ENCODE peak calls at places on chromosome 1, in five cellular contexts. One of them, this sample, is unnamed.

GRCh38 chr1:227788279-227789041 is 27.0 kb upstream of the PRSS38 start:
- DNase-seq in OCI-LY7: peak; percentile 62
- DNase-seq in tibial nerve: peak; percentile 13
- DNase-seq in SJSA1: peak; percentile 67
- DNase-seq in aorta: peak; percentile 84
- DNase-seq in this sample: no peak

GRCh38 chr1:43067856-43068751 is 104.0 kb downstream of the EBNA1BP2 start:
- DNase-seq in OCI-LY7: no peak
- DNase-seq in SJSA1: no peak
- DNase-seq in aorta: no peak
- DNase-seq in tibial nerve: no peak
- DNase-seq in this sample: no peak

GRCh38 chr1:2098839-2099785 is 48.9 kb downstream of the PRKCZ start:
- DNase-seq in aorta: peak; percentile 24
- DNase-seq in OCI-LY7: no peak
- DNase-seq in SJSA1: no peak
- DNase-seq in tibial nerve: no peak
- DNase-seq in this sample: no peak

GRCh38 chr1:1020000-1020404 is at the start of gene AGRN:
- DNase-seq in OCI-LY7: no peak
- DNase-seq in tibial nerve: no peak
- DNase-seq in aorta: no peak
- DNase-seq in SJSA1: no peak
- DNase-seq in this sample: peak; percentile 48

GRCh38 chr1:230498704-230499103 is 72.6 kb upstream of the PGBD5 start:
- DNase-seq in aorta: no peak
- DNase-seq in SJSA1: no peak
- DNase-seq in tibial nerve: no peak
- DNase-seq in OCI-LY7: no peak
- DNase-seq in this sample: no peak

GRCh38 chr1:180805316-180805715 is 107.4 kb upstream of the KIAA1614 start:
- DNase-seq in OCI-LY7: no peak
- DNase-seq in tibial nerve: no peak
- DNase-seq in aorta: no peak
- DNase-seq in SJSA1: no peak
- DNase-seq in this sample: no peak

GRCh38 chr1:207748737-207749528 is 2.9 kb upstream of the CD46 start:
- DNase-seq in tibial nerve: no peak
- DNase-seq in OCI-LY7: peak; percentile 93
- DNase-seq in aorta: no peak
- DNase-seq in SJSA1: no peak
- DNase-seq in this sample: no peak

GRCh38 chr1:161989108-161989507 is 34.6 kb downstream of the OLFML2B start:
- DNase-seq in aorta: no peak
- DNase-seq in OCI-LY7: no peak
- DNase-seq in tibial nerve: no peak
- DNase-seq in SJSA1: no peak
- DNase-seq in this sample: no peak

GRCh38 chr1:94020764-94021579 is 100.0 kb downstream of the ABCA4 start:
- DNase-seq in SJSA1: peak; percentile 90
- DNase-seq in aorta: no peak
- DNase-seq in OCI-LY7: no peak
- DNase-seq in tibial nerve: no peak
- DNase-seq in this sample: peak; percentile 5

GRCh38 chr1:54854376-54855020 is 32.5 kb downstream of the DHCR24 start:
- DNase-seq in SJSA1: no peak
- DNase-seq in OCI-LY7: no peak
- DNase-seq in aorta: no peak
- DNase-seq in tibial nerve: no peak
- DNase-seq in this sample: no peak

GRCh38 chr1:100009458-100009857 is 39.7 kb downstream of the SLC35A3 start:
- DNase-seq in tibial nerve: no peak
- DNase-seq in aorta: no peak
- DNase-seq in OCI-LY7: no peak
- DNase-seq in SJSA1: no peak
- DNase-seq in this sample: no peak

GRCh38 chr1:69982992-69983391 is 222.4 kb downstream of the LRRC40 start:
- DNase-seq in aorta: no peak
- DNase-seq in OCI-LY7: no peak
- DNase-seq in tibial nerve: no peak
- DNase-seq in SJSA1: no peak
- DNase-seq in this sample: no peak

DNA sequence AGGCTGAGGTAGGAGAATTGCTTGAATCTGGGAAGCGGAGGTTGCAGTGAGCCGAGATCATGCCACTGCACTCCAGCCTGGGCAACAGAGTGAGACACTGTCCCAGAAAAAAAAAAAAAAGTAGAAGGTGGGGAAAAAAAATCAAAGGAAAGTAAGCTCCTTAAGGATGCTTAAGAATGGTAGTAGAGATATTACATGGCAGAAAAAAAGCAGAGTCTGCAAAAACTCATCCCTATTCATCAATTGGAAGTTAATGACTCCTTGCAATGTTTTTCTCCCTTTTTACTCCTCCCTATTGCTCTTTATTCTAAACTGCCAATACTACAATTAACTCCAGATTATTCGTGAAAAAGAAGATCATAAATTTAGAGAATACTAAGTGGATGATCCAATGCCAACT is 23.4 kb downstream of the ENAH start:
- DNase-seq in SJSA1: no peak
- DNase-seq in aorta: no peak
- DNase-seq in tibial nerve: no peak
- DNase-seq in OCI-LY7: no peak
- DNase-seq in this sample: no peak
- H3K4me1 ChIP-seq in SJSA1: peaks cover 30% of the 10 kb centered on the region
- H3K4me1 ChIP-seq in aorta: peaks cover 7% of the 10 kb centered on the region
- H3K4me1 ChIP-seq in tibial nerve: no peaks in the 10 kb centered on the region
- H3K4me1 ChIP-seq in OCI-LY7: no peaks in the 10 kb centered on the region
- H3K4me1 ChIP-seq in this sample: no peaks in the 10 kb centered on the region

GRCh38 chr1:155968670-155969069 is 9.7 kb downstream of the ARHGEF2 start:
- DNase-seq in tibial nerve: no peak
- DNase-seq in aorta: no peak
- DNase-seq in OCI-LY7: no peak
- DNase-seq in SJSA1: no peak
- DNase-seq in this sample: no peak

GRCh38 chr1:155964193-155964592 is 14.2 kb downstream of the ARHGEF2 start:
- DNase-seq in aorta: no peak
- DNase-seq in SJSA1: no peak
- DNase-seq in tibial nerve: no peak
- DNase-seq in OCI-LY7: no peak
- DNase-seq in this sample: no peak

GRCh38 chr1:155966750-155967149 is 11.6 kb downstream of the ARHGEF2 start:
- DNase-seq in SJSA1: no peak
- DNase-seq in OCI-LY7: no peak
- DNase-seq in tibial nerve: no peak
- DNase-seq in aorta: no peak
- DNase-seq in this sample: no peak

GRCh38 chr1:155967410-155968400 is 10.6 kb downstream of the ARHGEF2 start:
- DNase-seq in tibial nerve: no peak
- DNase-seq in aorta: no peak
- DNase-seq in OCI-LY7: no peak
- DNase-seq in SJSA1: no peak
- DNase-seq in this sample: no peak

GRCh38 chr1:155966135-155966534 is 12.2 kb downstream of the ARHGEF2 start:
- DNase-seq in SJSA1: no peak
- DNase-seq in OCI-LY7: no peak
- DNase-seq in tibial nerve: no peak
- DNase-seq in aorta: no peak
- DNase-seq in this sample: no peak
- H3K4me1 ChIP-seq in SJSA1: peaks cover 55% of the 10 kb centered on the region
- H3K4me1 ChIP-seq in OCI-LY7: peaks cover 28% of the 10 kb centered on the region
- H3K4me1 ChIP-seq in tibial nerve: peaks cover 51% of the 10 kb centered on the region
- H3K4me1 ChIP-seq in aorta: no peaks in the 10 kb centered on the region
- H3K4me1 ChIP-seq in this sample: peaks cover 57% of the 10 kb centered on the region

DNA sequence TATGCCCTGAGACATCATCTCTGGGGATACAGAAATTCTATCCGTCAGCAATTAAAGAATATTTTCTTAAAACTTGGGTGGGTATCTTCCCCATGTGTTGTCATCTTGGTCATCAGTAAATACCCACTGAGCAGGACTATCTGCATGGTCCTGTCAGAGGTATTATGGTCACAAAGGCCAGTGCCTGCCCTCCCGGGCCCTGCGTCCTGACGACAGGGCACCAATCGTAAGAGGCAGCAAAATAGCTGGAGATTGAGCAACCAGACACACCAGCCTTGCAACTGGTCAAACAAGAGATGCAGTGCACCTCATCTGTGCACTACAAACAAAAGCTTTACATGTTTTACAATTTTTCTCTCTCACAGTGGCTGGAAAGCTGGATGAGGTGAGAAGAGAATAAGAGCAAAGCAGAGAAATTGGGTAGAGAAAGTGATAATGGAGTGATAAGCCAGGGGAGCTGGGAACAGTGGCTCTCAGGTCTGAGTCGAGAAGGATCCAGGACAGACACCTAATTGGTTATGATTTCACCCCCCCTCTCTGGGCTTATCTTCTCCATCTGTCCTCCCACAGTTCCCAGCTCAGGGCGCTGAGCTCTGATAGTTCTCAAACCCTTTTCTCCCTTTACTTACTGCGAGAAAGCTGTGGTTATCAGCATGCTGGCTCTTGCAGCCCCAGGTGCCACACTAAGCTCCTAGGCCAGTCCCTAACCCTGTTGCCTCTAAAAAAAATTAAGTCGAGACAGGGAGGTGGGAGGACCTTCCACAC is 8.8 kb upstream of the SRP9 start:
- DNase-seq in aorta: no peak
- DNase-seq in tibial nerve: no peak
- DNase-seq in OCI-LY7: no peak
- DNase-seq in SJSA1: no peak
- DNase-seq in this sample: no peak
- H3K4me1 ChIP-seq in aorta: no peaks in the 10 kb centered on the region
- H3K4me1 ChIP-seq in tibial nerve: peaks cover 14% of the 10 kb centered on the region
- H3K4me1 ChIP-seq in OCI-LY7: peaks cover 59% of the 10 kb centered on the region
- H3K4me1 ChIP-seq in SJSA1: peaks cover 60% of the 10 kb centered on the region
- H3K4me1 ChIP-seq in this sample: no peaks in the 10 kb centered on the region

DNA sequence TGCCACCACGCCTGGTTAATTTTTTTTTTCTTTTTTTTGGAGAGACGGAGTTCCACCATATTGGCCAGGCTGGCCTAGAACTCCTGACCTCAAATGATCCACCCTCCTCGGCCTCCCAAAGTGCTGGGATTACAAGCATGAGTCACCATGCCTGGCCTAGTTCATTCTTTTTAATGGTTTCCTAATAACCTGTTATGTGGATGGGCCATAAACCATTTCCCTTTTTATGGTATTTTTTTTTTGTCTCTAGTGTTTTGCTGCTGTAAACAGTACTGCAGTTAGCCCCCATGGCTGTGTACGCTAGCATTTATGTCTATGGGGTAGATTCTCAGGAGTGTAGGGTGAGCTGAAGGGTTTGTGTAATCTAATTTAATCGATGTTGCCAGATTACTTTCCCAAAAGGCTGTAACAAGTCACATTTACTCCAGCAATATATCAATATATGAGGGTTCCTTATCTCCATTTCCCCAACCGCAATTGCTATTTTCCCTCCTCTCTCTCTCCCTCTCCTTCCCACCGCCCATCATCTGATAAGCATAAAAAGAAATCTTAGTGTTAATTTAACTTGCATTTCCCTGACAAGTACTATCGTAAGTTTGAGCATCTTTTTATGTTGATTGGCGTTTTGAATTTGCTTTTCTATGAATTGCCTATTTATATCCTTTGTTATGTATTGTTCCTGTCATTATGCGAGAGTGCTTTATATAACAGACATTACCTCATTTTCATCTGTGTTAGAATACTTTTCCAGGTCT is 28.7 kb downstream of the RCSD1 start:
- DNase-seq in OCI-LY7: no peak
- DNase-seq in tibial nerve: no peak
- DNase-seq in aorta: no peak
- DNase-seq in SJSA1: no peak
- DNase-seq in this sample: no peak
- H3K4me1 ChIP-seq in OCI-LY7: peaks cover 51% of the 10 kb centered on the region
- H3K4me1 ChIP-seq in tibial nerve: peaks cover 11% of the 10 kb centered on the region
- H3K4me1 ChIP-seq in aorta: no peaks in the 10 kb centered on the region
- H3K4me1 ChIP-seq in SJSA1: peaks cover 26% of the 10 kb centered on the region
- H3K4me1 ChIP-seq in this sample: peaks cover 94% of the 10 kb centered on the region

DNA sequence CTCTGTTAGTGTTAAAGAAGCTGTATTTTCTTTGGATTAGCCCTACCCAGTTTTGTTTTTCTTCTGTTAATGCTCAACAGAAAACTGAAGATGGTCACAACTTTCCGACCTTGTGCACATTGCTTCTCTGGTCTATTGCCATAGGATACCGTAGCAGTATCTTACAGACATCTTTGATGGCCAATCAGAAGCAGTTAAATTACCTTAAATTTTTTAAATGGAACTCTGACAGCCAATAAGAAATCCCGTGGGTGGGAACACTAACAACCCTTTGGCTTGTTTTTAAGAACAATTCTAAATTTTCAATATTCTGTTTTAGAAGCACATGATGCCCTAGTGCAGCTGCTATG is 17.2 kb downstream of the NFYC start:
- DNase-seq in SJSA1: peak; percentile 82
- DNase-seq in tibial nerve: no peak
- DNase-seq in aorta: no peak
- DNase-seq in OCI-LY7: peak; percentile 90
- DNase-seq in this sample: no peak
- H3K4me1 ChIP-seq in SJSA1: peaks cover 38% of the 10 kb centered on the region
- H3K4me1 ChIP-seq in tibial nerve: peaks cover 24% of the 10 kb centered on the region
- H3K4me1 ChIP-seq in aorta: peaks cover 7% of the 10 kb centered on the region
- H3K4me1 ChIP-seq in OCI-LY7: peaks cover 62% of the 10 kb centered on the region
- H3K4me1 ChIP-seq in this sample: peaks cover 50% of the 10 kb centered on the region

GRCh38 chr1:155037851-155038441 is 4.3 kb downstream of the DCST1 start:
- DNase-seq in tibial nerve: no peak
- DNase-seq in OCI-LY7: no peak
- DNase-seq in SJSA1: no peak
- DNase-seq in aorta: no peak
- DNase-seq in this sample: no peak
- H3K4me1 ChIP-seq in tibial nerve: no peaks in the 10 kb centered on the region
- H3K4me1 ChIP-seq in OCI-LY7: no peaks in the 10 kb centered on the region
- H3K4me1 ChIP-seq in SJSA1: no peaks in the 10 kb centered on the region
- H3K4me1 ChIP-seq in aorta: no peaks in the 10 kb centered on the region
- H3K4me1 ChIP-seq in this sample: no peaks in the 10 kb centered on the region

GRCh38 chr1:206554833-206555472 is 47.6 kb downstream of the RASSF5 start:
- DNase-seq in tibial nerve: no peak
- DNase-seq in SJSA1: no peak
- DNase-seq in aorta: no peak
- DNase-seq in OCI-LY7: no peak
- DNase-seq in this sample: no peak
- H3K4me1 ChIP-seq in tibial nerve: peaks cover 22% of the 10 kb centered on the region
- H3K4me1 ChIP-seq in SJSA1: peaks cover 14% of the 10 kb centered on the region
- H3K4me1 ChIP-seq in aorta: no peaks in the 10 kb centered on the region
- H3K4me1 ChIP-seq in OCI-LY7: peaks cover 50% of the 10 kb centered on the region
- H3K4me1 ChIP-seq in this sample: peaks cover 71% of the 10 kb centered on the region